ENCODE peak calls at places on chromosomes 7 and 10, in seven cellular contexts. One of them, this sample, is unnamed.

GRCh38 chr10:74825033-74825370 is 1.4 kb upstream of the KAT6B start:
- DNase-seq in fibroblast of the aortic adventitia: no peak
- DNase-seq in dorsolateral prefrontal cortex: peak; percentile 47
- DNase-seq in suprapubic skin: no peak
- DNase-seq in iPS DF 6.9: no peak
- DNase-seq in esophagus muscularis mucosa: no peak
- DNase-seq in aorta: peak; percentile 85
- DNase-seq in this sample: peak; percentile 29

GRCh38 chr7:98085674-98086073 is 21.0 kb upstream of the LMTK2 start:
- DNase-seq in fibroblast of the aortic adventitia: no peak
- DNase-seq in dorsolateral prefrontal cortex: no peak
- DNase-seq in suprapubic skin: no peak
- DNase-seq in iPS DF 6.9: no peak
- DNase-seq in esophagus muscularis mucosa: no peak
- DNase-seq in aorta: no peak
- DNase-seq in this sample: no peak

GRCh38 chr10:69004821-69005220 is 16.2 kb downstream of the KIFBP start:
- DNase-seq in fibroblast of the aortic adventitia: peak; percentile 84
- DNase-seq in dorsolateral prefrontal cortex: no peak
- DNase-seq in suprapubic skin: no peak
- DNase-seq in iPS DF 6.9: no peak
- DNase-seq in esophagus muscularis mucosa: no peak
- DNase-seq in aorta: no peak
- DNase-seq in this sample: no peak

GRCh38 chr7:44101966-44102845 is 1.9 kb upstream of the AEBP1 start:
- DNase-seq in fibroblast of the aortic adventitia: peak; percentile 86
- DNase-seq in dorsolateral prefrontal cortex: no peak
- DNase-seq in suprapubic skin: no peak
- DNase-seq in iPS DF 6.9: no peak
- DNase-seq in esophagus muscularis mucosa: no peak
- DNase-seq in aorta: peak; percentile 93
- DNase-seq in this sample: no peak

GRCh38 chr7:44307905-44308740 is 17.3 kb downstream of the CAMK2B start:
- DNase-seq in fibroblast of the aortic adventitia: no peak
- DNase-seq in dorsolateral prefrontal cortex: no peak
- DNase-seq in suprapubic skin: peak; percentile 56
- DNase-seq in iPS DF 6.9: no peak
- DNase-seq in esophagus muscularis mucosa: peak; percentile 78
- DNase-seq in aorta: no peak
- DNase-seq in this sample: no peak

GRCh38 chr10:115956225-115957009 is 316.6 kb downstream of the GFRA1 start:
- DNase-seq in fibroblast of the aortic adventitia: no peak
- DNase-seq in dorsolateral prefrontal cortex: no peak
- DNase-seq in suprapubic skin: no peak
- DNase-seq in iPS DF 6.9: no peak
- DNase-seq in esophagus muscularis mucosa: no peak
- DNase-seq in aorta: no peak
- DNase-seq in this sample: no peak

GRCh38 chr10:35821339-35821911 is 179.3 kb upstream of the FZD8 start:
- DNase-seq in fibroblast of the aortic adventitia: peak; percentile 22
- DNase-seq in dorsolateral prefrontal cortex: no peak
- DNase-seq in suprapubic skin: no peak
- DNase-seq in iPS DF 6.9: no peak
- DNase-seq in esophagus muscularis mucosa: peak; percentile 39
- DNase-seq in aorta: no peak
- DNase-seq in this sample: no peak

GRCh38 chr7:134293029-134293740 is 23.5 kb downstream of the SLC35B4 start:
- DNase-seq in fibroblast of the aortic adventitia: no peak
- DNase-seq in dorsolateral prefrontal cortex: no peak
- DNase-seq in suprapubic skin: no peak
- DNase-seq in iPS DF 6.9: no peak
- DNase-seq in esophagus muscularis mucosa: no peak
- DNase-seq in aorta: no peak
- DNase-seq in this sample: peak; percentile 52

GRCh38 chr7:104328970-104329825 is 795 bp downstream of the LHFPL3 start:
- DNase-seq in fibroblast of the aortic adventitia: no peak
- DNase-seq in dorsolateral prefrontal cortex: no peak
- DNase-seq in suprapubic skin: no peak
- DNase-seq in iPS DF 6.9: no peak
- DNase-seq in esophagus muscularis mucosa: no peak
- DNase-seq in aorta: no peak
- DNase-seq in this sample: no peak

GRCh38 chr10:31272841-31273240 is 46.2 kb upstream of the ZEB1 start:
- DNase-seq in fibroblast of the aortic adventitia: no peak
- DNase-seq in dorsolateral prefrontal cortex: no peak
- DNase-seq in suprapubic skin: no peak
- DNase-seq in iPS DF 6.9: no peak
- DNase-seq in esophagus muscularis mucosa: no peak
- DNase-seq in aorta: no peak
- DNase-seq in this sample: no peak

GRCh38 chr7:8175929-8176369 is 86.0 kb downstream of the ICA1 start:
- DNase-seq in fibroblast of the aortic adventitia: no peak
- DNase-seq in dorsolateral prefrontal cortex: no peak
- DNase-seq in suprapubic skin: no peak
- DNase-seq in iPS DF 6.9: no peak
- DNase-seq in esophagus muscularis mucosa: no peak
- DNase-seq in aorta: no peak
- DNase-seq in this sample: no peak
- H3K4me3 ChIP-seq in fibroblast of the aortic adventitia: no peak overlapping the region
- H3K4me3 ChIP-seq in dorsolateral prefrontal cortex: no peak overlapping the region
- H3K4me3 ChIP-seq in suprapubic skin: no peak overlapping the region
- H3K4me3 ChIP-seq in iPS DF 6.9: no peak overlapping the region
- H3K4me3 ChIP-seq in esophagus muscularis mucosa: no peak overlapping the region
- H3K4me3 ChIP-seq in aorta: no peak overlapping the region
- H3K4me3 ChIP-seq in this sample: no peak overlapping the region

GRCh38 chr7:121061826-121062582 is 73.5 kb downstream of the CPED1 start:
- DNase-seq in fibroblast of the aortic adventitia: no peak
- DNase-seq in dorsolateral prefrontal cortex: no peak
- DNase-seq in suprapubic skin: no peak
- DNase-seq in iPS DF 6.9: no peak
- DNase-seq in esophagus muscularis mucosa: no peak
- DNase-seq in aorta: no peak
- DNase-seq in this sample: no peak
- H3K4me3 ChIP-seq in fibroblast of the aortic adventitia: no peak overlapping the region
- H3K4me3 ChIP-seq in dorsolateral prefrontal cortex: no peak overlapping the region
- H3K4me3 ChIP-seq in suprapubic skin: no peak overlapping the region
- H3K4me3 ChIP-seq in iPS DF 6.9: no peak overlapping the region
- H3K4me3 ChIP-seq in esophagus muscularis mucosa: no peak overlapping the region
- H3K4me3 ChIP-seq in aorta: no peak overlapping the region
- H3K4me3 ChIP-seq in this sample: no peak overlapping the region

GRCh38 chr10:86188326-86188725 is 178.3 kb downstream of the GRID1 start:
- DNase-seq in fibroblast of the aortic adventitia: no peak
- DNase-seq in dorsolateral prefrontal cortex: peak; percentile 67
- DNase-seq in suprapubic skin: peak; percentile 22
- DNase-seq in iPS DF 6.9: no peak
- DNase-seq in esophagus muscularis mucosa: no peak
- DNase-seq in aorta: no peak
- DNase-seq in this sample: no peak

GRCh38 chr10:86187840-86188239 is 178.8 kb downstream of the GRID1 start:
- DNase-seq in fibroblast of the aortic adventitia: no peak
- DNase-seq in dorsolateral prefrontal cortex: peak; percentile 20
- DNase-seq in suprapubic skin: peak; percentile 21
- DNase-seq in iPS DF 6.9: no peak
- DNase-seq in esophagus muscularis mucosa: no peak
- DNase-seq in aorta: no peak
- DNase-seq in this sample: no peak

GRCh38 chr10:86189891-86190290 is 176.7 kb downstream of the GRID1 start:
- DNase-seq in fibroblast of the aortic adventitia: no peak
- DNase-seq in dorsolateral prefrontal cortex: peak; percentile 17
- DNase-seq in suprapubic skin: peak; percentile 26
- DNase-seq in iPS DF 6.9: no peak
- DNase-seq in esophagus muscularis mucosa: no peak
- DNase-seq in aorta: no peak
- DNase-seq in this sample: no peak

GRCh38 chr10:86190291-86190690 is 176.3 kb downstream of the GRID1 start:
- DNase-seq in fibroblast of the aortic adventitia: no peak
- DNase-seq in dorsolateral prefrontal cortex: peak; percentile 16
- DNase-seq in suprapubic skin: peak; percentile 29
- DNase-seq in iPS DF 6.9: no peak
- DNase-seq in esophagus muscularis mucosa: no peak
- DNase-seq in aorta: no peak
- DNase-seq in this sample: no peak

DNA sequence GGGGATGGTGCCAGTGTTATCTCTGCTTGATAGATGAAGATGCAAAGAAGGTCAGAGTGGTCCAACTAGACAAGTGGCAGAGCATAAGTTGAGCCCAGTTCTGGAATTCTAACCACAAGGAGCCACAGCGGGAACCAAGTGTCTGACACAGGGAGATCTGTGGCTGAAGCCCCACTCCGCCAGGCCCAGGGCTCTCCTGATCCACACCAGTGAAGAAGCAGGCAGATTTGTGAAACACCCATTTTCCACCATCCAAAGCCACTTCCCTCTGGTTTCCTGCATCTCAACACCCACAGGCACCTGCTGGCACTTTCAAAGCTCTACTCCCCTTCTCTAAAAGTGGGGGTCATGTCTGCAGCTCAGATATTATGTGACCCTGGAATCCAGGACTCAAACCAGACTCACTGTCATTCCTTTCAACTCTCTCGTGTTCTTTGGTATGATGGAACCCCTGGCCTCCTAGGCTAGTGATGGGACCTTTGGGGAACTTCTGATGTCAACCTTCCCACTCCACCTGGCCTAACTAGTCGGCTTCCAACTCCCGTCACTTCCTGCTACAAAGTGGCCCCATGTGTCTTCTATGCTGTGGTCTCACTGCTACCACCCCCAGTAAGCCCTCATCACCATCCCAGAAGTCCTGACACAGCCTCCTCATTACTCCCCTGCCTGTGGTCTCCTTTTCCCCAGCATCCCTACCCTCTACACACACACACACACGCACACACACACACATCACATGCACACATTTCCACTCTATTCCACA is 177.6 kb downstream of the GRID1 start:
- DNase-seq in fibroblast of the aortic adventitia: no peak
- DNase-seq in dorsolateral prefrontal cortex: peak; percentile 29
- DNase-seq in suprapubic skin: peak; percentile 26
- DNase-seq in iPS DF 6.9: no peak
- DNase-seq in esophagus muscularis mucosa: no peak
- DNase-seq in aorta: no peak
- DNase-seq in this sample: no peak
- H3K4me3 ChIP-seq in fibroblast of the aortic adventitia: no peak overlapping the region
- H3K4me3 ChIP-seq in dorsolateral prefrontal cortex: no peak overlapping the region
- H3K4me3 ChIP-seq in suprapubic skin: no peak overlapping the region
- H3K4me3 ChIP-seq in iPS DF 6.9: no peak overlapping the region
- H3K4me3 ChIP-seq in esophagus muscularis mucosa: no peak overlapping the region
- H3K4me3 ChIP-seq in aorta: no peak overlapping the region
- H3K4me3 ChIP-seq in this sample: no peak overlapping the region

DNA sequence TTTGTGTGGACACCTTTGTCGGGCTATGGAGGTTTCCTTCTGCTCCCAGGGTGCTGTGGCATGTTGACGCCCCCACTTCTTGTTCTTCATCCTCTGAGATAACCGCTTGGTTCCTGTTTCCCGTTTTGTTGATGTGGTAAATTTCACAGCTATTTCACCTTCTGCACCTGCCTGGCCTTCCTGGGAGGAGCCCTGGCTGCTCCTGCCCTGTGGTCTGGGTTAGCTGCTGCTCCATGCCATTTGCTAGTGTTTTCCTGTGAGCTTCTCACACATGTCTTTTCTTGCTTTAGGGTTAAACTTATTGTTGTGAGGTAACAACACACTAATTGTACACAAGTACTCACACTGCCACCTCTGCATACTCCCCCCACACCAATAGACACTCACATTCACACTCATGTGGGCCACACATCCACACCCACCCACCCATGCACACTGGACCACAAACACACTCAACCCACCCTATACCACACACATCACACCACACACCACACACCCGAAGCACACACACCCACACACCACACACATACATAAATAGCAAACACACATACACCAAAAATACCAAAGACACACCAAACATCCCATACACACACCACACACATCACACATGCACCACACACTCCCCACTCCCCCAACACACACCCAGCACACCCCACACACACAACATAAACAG is 46.6 kb upstream of the MSMB start:
- DNase-seq in fibroblast of the aortic adventitia: no peak
- DNase-seq in dorsolateral prefrontal cortex: no peak
- DNase-seq in suprapubic skin: no peak
- DNase-seq in iPS DF 6.9: no peak
- DNase-seq in esophagus muscularis mucosa: peak; percentile 75
- DNase-seq in aorta: no peak
- DNase-seq in this sample: no peak
- H3K4me3 ChIP-seq in fibroblast of the aortic adventitia: no peak overlapping the region
- H3K4me3 ChIP-seq in dorsolateral prefrontal cortex: no peak overlapping the region
- H3K4me3 ChIP-seq in suprapubic skin: no peak overlapping the region
- H3K4me3 ChIP-seq in iPS DF 6.9: no peak overlapping the region
- H3K4me3 ChIP-seq in esophagus muscularis mucosa: no peak overlapping the region
- H3K4me3 ChIP-seq in aorta: no peak overlapping the region
- H3K4me3 ChIP-seq in this sample: no peak overlapping the region

GRCh38 chr7:80608292-80608691 is 30.1 kb upstream of the CD36 start:
- DNase-seq in fibroblast of the aortic adventitia: no peak
- DNase-seq in dorsolateral prefrontal cortex: no peak
- DNase-seq in suprapubic skin: no peak
- DNase-seq in iPS DF 6.9: no peak
- DNase-seq in esophagus muscularis mucosa: no peak
- DNase-seq in aorta: no peak
- DNase-seq in this sample: no peak

GRCh38 chr7:80611779-80612178 is 26.7 kb upstream of the CD36 start:
- DNase-seq in fibroblast of the aortic adventitia: peak; percentile 68
- DNase-seq in dorsolateral prefrontal cortex: no peak
- DNase-seq in suprapubic skin: no peak
- DNase-seq in iPS DF 6.9: no peak
- DNase-seq in esophagus muscularis mucosa: no peak
- DNase-seq in aorta: no peak
- DNase-seq in this sample: peak; percentile 56

GRCh38 chr7:80611353-80611752 is 27.1 kb upstream of the CD36 start:
- DNase-seq in fibroblast of the aortic adventitia: no peak
- DNase-seq in dorsolateral prefrontal cortex: no peak
- DNase-seq in suprapubic skin: no peak
- DNase-seq in iPS DF 6.9: no peak
- DNase-seq in esophagus muscularis mucosa: no peak
- DNase-seq in aorta: no peak
- DNase-seq in this sample: no peak

GRCh38 chr7:80613519-80613918 is 24.9 kb upstream of the CD36 start:
- DNase-seq in fibroblast of the aortic adventitia: no peak
- DNase-seq in dorsolateral prefrontal cortex: no peak
- DNase-seq in suprapubic skin: no peak
- DNase-seq in iPS DF 6.9: no peak
- DNase-seq in esophagus muscularis mucosa: no peak
- DNase-seq in aorta: no peak
- DNase-seq in this sample: no peak

DNA sequence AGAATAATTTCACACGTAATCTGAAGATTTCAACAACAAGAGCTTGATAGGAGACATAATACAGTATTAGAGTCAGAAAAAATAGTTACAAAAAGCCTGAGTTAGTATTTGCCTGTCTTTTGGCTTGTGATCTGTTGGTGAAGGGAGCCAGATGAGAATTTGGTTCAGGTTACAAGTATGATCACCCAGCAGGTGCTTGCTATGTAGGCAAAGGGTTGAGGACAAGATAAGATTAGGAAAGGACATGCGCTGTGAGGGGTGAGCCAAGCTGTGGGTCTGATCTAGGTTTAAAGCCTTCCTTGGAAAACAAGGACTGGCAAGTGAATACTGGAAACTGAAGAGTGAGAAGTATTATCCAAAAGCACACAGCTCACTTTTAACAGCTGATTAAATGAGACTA is 28.7 kb upstream of the CD36 start:
- DNase-seq in fibroblast of the aortic adventitia: no peak
- DNase-seq in dorsolateral prefrontal cortex: no peak
- DNase-seq in suprapubic skin: no peak
- DNase-seq in iPS DF 6.9: no peak
- DNase-seq in esophagus muscularis mucosa: no peak
- DNase-seq in aorta: no peak
- DNase-seq in this sample: no peak
- H3K4me3 ChIP-seq in fibroblast of the aortic adventitia: no peak overlapping the region
- H3K4me3 ChIP-seq in dorsolateral prefrontal cortex: no peak overlapping the region
- H3K4me3 ChIP-seq in suprapubic skin: no peak overlapping the region
- H3K4me3 ChIP-seq in iPS DF 6.9: no peak overlapping the region
- H3K4me3 ChIP-seq in esophagus muscularis mucosa: no peak overlapping the region
- H3K4me3 ChIP-seq in aorta: no peak overlapping the region
- H3K4me3 ChIP-seq in this sample: no peak overlapping the region

This sample was measured in upper lobe of left lung.